ENCODE peak calls at places on chromosomes 16 and 17, in ten cellular contexts. One of them, this sample, is unnamed.

GRCh38 chr17:9725575-9725974 is 65.8 kb downstream of the DHRS7C start:
- DNase-seq in DMS 273 treated with DMSO at 0.1 percent for 48 hours: peak
- DNase-seq in cardiac muscle cell: no peak
- DNase-seq in cardiac fibroblast: no peak
- DNase-seq in uterus: no peak
- DNase-seq in NCI-H524 treated with DMSO at 0.1 percent for 48 hours: peak
- DNase-seq in Calu3: no peak
- DNase-seq in NCI-H82: no peak
- DNase-seq in NCI-H460: no peak
- DNase-seq in dorsolateral prefrontal cortex: peak
- DNase-seq in this sample: no peak

GRCh38 chr17:29138184-29138955 is 41.8 kb downstream of the MYO18A start:
- DNase-seq in DMS 273 treated with DMSO at 0.1 percent for 48 hours: no peak
- DNase-seq in cardiac muscle cell: no peak
- DNase-seq in cardiac fibroblast: no peak
- DNase-seq in uterus: no peak
- DNase-seq in NCI-H524 treated with DMSO at 0.1 percent for 48 hours: no peak
- DNase-seq in Calu3: no peak
- DNase-seq in NCI-H82: no peak
- DNase-seq in NCI-H460: no peak
- DNase-seq in dorsolateral prefrontal cortex: no peak
- DNase-seq in this sample: peak

GRCh38 chr17:55521193-55521592 is 9.9 kb upstream of the SMIM36 start:
- DNase-seq in DMS 273 treated with DMSO at 0.1 percent for 48 hours: no peak
- DNase-seq in cardiac muscle cell: no peak
- DNase-seq in cardiac fibroblast: no peak
- DNase-seq in uterus: no peak
- DNase-seq in NCI-H524 treated with DMSO at 0.1 percent for 48 hours: no peak
- DNase-seq in Calu3: no peak
- DNase-seq in NCI-H82: no peak
- DNase-seq in NCI-H460: no peak
- DNase-seq in dorsolateral prefrontal cortex: no peak
- DNase-seq in this sample: no peak

GRCh38 chr17:27384261-27384701 is 72.0 kb upstream of the KSR1 start:
- DNase-seq in DMS 273 treated with DMSO at 0.1 percent for 48 hours: peak
- DNase-seq in cardiac muscle cell: peak
- DNase-seq in cardiac fibroblast: peak
- DNase-seq in uterus: peak
- DNase-seq in NCI-H524 treated with DMSO at 0.1 percent for 48 hours: no peak
- DNase-seq in Calu3: peak
- DNase-seq in NCI-H82: no peak
- DNase-seq in NCI-H460: peak
- DNase-seq in dorsolateral prefrontal cortex: peak
- DNase-seq in this sample: no peak

GRCh38 chr17:35084987-35085386 is 21.5 kb upstream of the RFFL start:
- DNase-seq in DMS 273 treated with DMSO at 0.1 percent for 48 hours: no peak
- DNase-seq in cardiac muscle cell: no peak
- DNase-seq in cardiac fibroblast: no peak
- DNase-seq in uterus: no peak
- DNase-seq in NCI-H524 treated with DMSO at 0.1 percent for 48 hours: no peak
- DNase-seq in Calu3: peak
- DNase-seq in NCI-H82: no peak
- DNase-seq in NCI-H460: no peak
- DNase-seq in dorsolateral prefrontal cortex: no peak
- DNase-seq in this sample: no peak

GRCh38 chr16:11094075-11094593 is 149.8 kb downstream of the CLEC16A start:
- DNase-seq in DMS 273 treated with DMSO at 0.1 percent for 48 hours: no peak
- DNase-seq in cardiac muscle cell: peak
- DNase-seq in cardiac fibroblast: peak
- DNase-seq in uterus: no peak
- DNase-seq in NCI-H524 treated with DMSO at 0.1 percent for 48 hours: no peak
- DNase-seq in Calu3: no peak
- DNase-seq in NCI-H82: no peak
- DNase-seq in NCI-H460: no peak
- DNase-seq in dorsolateral prefrontal cortex: no peak
- DNase-seq in this sample: peak

GRCh38 chr17:31598921-31599571 is 207.6 kb downstream of the RAB11FIP4 start:
- DNase-seq in DMS 273 treated with DMSO at 0.1 percent for 48 hours: no peak
- DNase-seq in cardiac muscle cell: no peak
- DNase-seq in cardiac fibroblast: no peak
- DNase-seq in uterus: no peak
- DNase-seq in NCI-H524 treated with DMSO at 0.1 percent for 48 hours: no peak
- DNase-seq in Calu3: no peak
- DNase-seq in NCI-H82: no peak
- DNase-seq in NCI-H460: no peak
- DNase-seq in dorsolateral prefrontal cortex: no peak
- DNase-seq in this sample: no peak

GRCh38 chr16:28207425-28207824 is 4.3 kb downstream of the XPO6 start:
- DNase-seq in DMS 273 treated with DMSO at 0.1 percent for 48 hours: no peak
- DNase-seq in cardiac muscle cell: no peak
- DNase-seq in cardiac fibroblast: no peak
- DNase-seq in uterus: no peak
- DNase-seq in NCI-H524 treated with DMSO at 0.1 percent for 48 hours: no peak
- DNase-seq in Calu3: no peak
- DNase-seq in NCI-H82: no peak
- DNase-seq in NCI-H460: no peak
- DNase-seq in dorsolateral prefrontal cortex: no peak
- DNase-seq in this sample: no peak

GRCh38 chr16:51374346-51374745 is 223.3 kb upstream of the SALL1 start:
- DNase-seq in DMS 273 treated with DMSO at 0.1 percent for 48 hours: no peak
- DNase-seq in cardiac muscle cell: peak
- DNase-seq in cardiac fibroblast: peak
- DNase-seq in uterus: no peak
- DNase-seq in NCI-H524 treated with DMSO at 0.1 percent for 48 hours: no peak
- DNase-seq in Calu3: no peak
- DNase-seq in NCI-H82: no peak
- DNase-seq in NCI-H460: no peak
- DNase-seq in dorsolateral prefrontal cortex: no peak
- DNase-seq in this sample: no peak

GRCh38 chr16:61146429-61146828 is 889.8 kb downstream of the CDH8 start:
- DNase-seq in DMS 273 treated with DMSO at 0.1 percent for 48 hours: no peak
- DNase-seq in cardiac muscle cell: no peak
- DNase-seq in cardiac fibroblast: no peak
- DNase-seq in uterus: no peak
- DNase-seq in NCI-H524 treated with DMSO at 0.1 percent for 48 hours: no peak
- DNase-seq in Calu3: no peak
- DNase-seq in NCI-H82: no peak
- DNase-seq in NCI-H460: no peak
- DNase-seq in dorsolateral prefrontal cortex: no peak
- DNase-seq in this sample: no peak